ENCODE peak calls at places on chromosomes 3 and 15, in nine cellular contexts. One of them, this sample, is unnamed.

GRCh38 chr15:35757790-35758189 is 211.8 kb upstream of the DPH6 start:
- DNase-seq in activated CD4-positive, alpha-beta T cell treated with anti-CD3 and anti-CD28 coated beads, Interleukin-2, amount 50 U/mL, for 4 hours: no peak
- DNase-seq in MM.1S: no peak
- DNase-seq in NCI-H226: no peak
- DNase-seq in iPS DF 6.9: no peak
- DNase-seq in iPS-NIHi11: no peak
- DNase-seq in BE2C: no peak
- DNase-seq in right cardiac atrium: no peak
- DNase-seq in MCF 10A: no peak
- DNase-seq in this sample: no peak

GRCh38 chr3:30685267-30685667 is 78.9 kb downstream of the TGFBR2 start:
- DNase-seq in activated CD4-positive, alpha-beta T cell treated with anti-CD3 and anti-CD28 coated beads, Interleukin-2, amount 50 U/mL, for 4 hours: no peak
- DNase-seq in MM.1S: no peak
- DNase-seq in NCI-H226: no peak
- DNase-seq in iPS DF 6.9: no peak
- DNase-seq in iPS-NIHi11: no peak
- DNase-seq in BE2C: no peak
- DNase-seq in right cardiac atrium: no peak
- DNase-seq in MCF 10A: no peak
- DNase-seq in this sample: no peak

GRCh38 chr3:11198070-11198469 is 43.8 kb downstream of the HRH1 start:
- DNase-seq in activated CD4-positive, alpha-beta T cell treated with anti-CD3 and anti-CD28 coated beads, Interleukin-2, amount 50 U/mL, for 4 hours: no peak
- DNase-seq in MM.1S: no peak
- DNase-seq in NCI-H226: no peak
- DNase-seq in iPS DF 6.9: no peak
- DNase-seq in iPS-NIHi11: no peak
- DNase-seq in BE2C: no peak
- DNase-seq in right cardiac atrium: no peak
- DNase-seq in MCF 10A: no peak
- DNase-seq in this sample: no peak

GRCh38 chr3:191244242-191244867 is 45.3 kb downstream of the OSTN start:
- DNase-seq in activated CD4-positive, alpha-beta T cell treated with anti-CD3 and anti-CD28 coated beads, Interleukin-2, amount 50 U/mL, for 4 hours: no peak
- DNase-seq in MM.1S: peak; percentile 49
- DNase-seq in NCI-H226: no peak
- DNase-seq in iPS DF 6.9: no peak
- DNase-seq in iPS-NIHi11: no peak
- DNase-seq in BE2C: no peak
- DNase-seq in right cardiac atrium: no peak
- DNase-seq in MCF 10A: peak; percentile 30
- DNase-seq in this sample: no peak

GRCh38 chr3:150150633-150151032 is 179.9 kb upstream of the PFN2 start:
- DNase-seq in activated CD4-positive, alpha-beta T cell treated with anti-CD3 and anti-CD28 coated beads, Interleukin-2, amount 50 U/mL, for 4 hours: no peak
- DNase-seq in MM.1S: no peak
- DNase-seq in NCI-H226: no peak
- DNase-seq in iPS DF 6.9: no peak
- DNase-seq in iPS-NIHi11: no peak
- DNase-seq in BE2C: no peak
- DNase-seq in right cardiac atrium: no peak
- DNase-seq in MCF 10A: no peak
- DNase-seq in this sample: no peak

GRCh38 chr3:181791380-181791779 is 79.7 kb downstream of the SOX2 start:
- DNase-seq in activated CD4-positive, alpha-beta T cell treated with anti-CD3 and anti-CD28 coated beads, Interleukin-2, amount 50 U/mL, for 4 hours: no peak
- DNase-seq in MM.1S: no peak
- DNase-seq in NCI-H226: no peak
- DNase-seq in iPS DF 6.9: no peak
- DNase-seq in iPS-NIHi11: no peak
- DNase-seq in BE2C: no peak
- DNase-seq in right cardiac atrium: no peak
- DNase-seq in MCF 10A: no peak
- DNase-seq in this sample: no peak

GRCh38 chr3:188916934-188917391 is 254.8 kb upstream of the TPRG1 start:
- DNase-seq in activated CD4-positive, alpha-beta T cell treated with anti-CD3 and anti-CD28 coated beads, Interleukin-2, amount 50 U/mL, for 4 hours: no peak
- DNase-seq in MM.1S: no peak
- DNase-seq in NCI-H226: peak; percentile 40
- DNase-seq in iPS DF 6.9: no peak
- DNase-seq in iPS-NIHi11: no peak
- DNase-seq in BE2C: no peak
- DNase-seq in right cardiac atrium: no peak
- DNase-seq in MCF 10A: no peak
- DNase-seq in this sample: no peak

GRCh38 chr3:171023566-171023965 is 3.0 kb downstream of the SLC2A2 start:
- DNase-seq in activated CD4-positive, alpha-beta T cell treated with anti-CD3 and anti-CD28 coated beads, Interleukin-2, amount 50 U/mL, for 4 hours: no peak
- DNase-seq in MM.1S: no peak
- DNase-seq in NCI-H226: no peak
- DNase-seq in iPS DF 6.9: no peak
- DNase-seq in iPS-NIHi11: no peak
- DNase-seq in BE2C: no peak
- DNase-seq in right cardiac atrium: no peak
- DNase-seq in MCF 10A: no peak
- DNase-seq in this sample: no peak

GRCh38 chr3:26078539-26078938 is 288.6 kb downstream of the OXSM start:
- DNase-seq in activated CD4-positive, alpha-beta T cell treated with anti-CD3 and anti-CD28 coated beads, Interleukin-2, amount 50 U/mL, for 4 hours: no peak
- DNase-seq in MM.1S: no peak
- DNase-seq in NCI-H226: no peak
- DNase-seq in iPS DF 6.9: no peak
- DNase-seq in iPS-NIHi11: no peak
- DNase-seq in BE2C: no peak
- DNase-seq in right cardiac atrium: no peak
- DNase-seq in MCF 10A: no peak
- DNase-seq in this sample: no peak

GRCh38 chr15:78634251-78635145 is 6.5 kb downstream of the CHRNB4 start:
- DNase-seq in activated CD4-positive, alpha-beta T cell treated with anti-CD3 and anti-CD28 coated beads, Interleukin-2, amount 50 U/mL, for 4 hours: no peak
- DNase-seq in MM.1S: no peak
- DNase-seq in NCI-H226: no peak
- DNase-seq in iPS DF 6.9: no peak
- DNase-seq in iPS-NIHi11: no peak
- DNase-seq in BE2C: no peak
- DNase-seq in right cardiac atrium: no peak
- DNase-seq in MCF 10A: no peak
- DNase-seq in this sample: no peak

GRCh38 chr15:59812185-59812870 is 123.2 kb upstream of the BNIP2 start:
- DNase-seq in activated CD4-positive, alpha-beta T cell treated with anti-CD3 and anti-CD28 coated beads, Interleukin-2, amount 50 U/mL, for 4 hours: no peak
- DNase-seq in MM.1S: no peak
- DNase-seq in NCI-H226: no peak
- DNase-seq in iPS DF 6.9: no peak
- DNase-seq in iPS-NIHi11: peak; percentile 13
- DNase-seq in BE2C: no peak
- DNase-seq in right cardiac atrium: no peak
- DNase-seq in MCF 10A: no peak
- DNase-seq in this sample: no peak

GRCh38 chr15:63970723-63971426 is 75.4 kb downstream of the DAPK2 start:
- DNase-seq in activated CD4-positive, alpha-beta T cell treated with anti-CD3 and anti-CD28 coated beads, Interleukin-2, amount 50 U/mL, for 4 hours: no peak
- DNase-seq in MM.1S: peak; percentile 73
- DNase-seq in NCI-H226: no peak
- DNase-seq in iPS DF 6.9: no peak
- DNase-seq in iPS-NIHi11: no peak
- DNase-seq in BE2C: no peak
- DNase-seq in right cardiac atrium: no peak
- DNase-seq in MCF 10A: no peak
- DNase-seq in this sample: peak; percentile 64

GRCh38 chr3:138188013-138188352 is 882 bp downstream of the ARMC8 start:
- DNase-seq in activated CD4-positive, alpha-beta T cell treated with anti-CD3 and anti-CD28 coated beads, Interleukin-2, amount 50 U/mL, for 4 hours: peak; percentile 4
- DNase-seq in MM.1S: no peak
- DNase-seq in NCI-H226: no peak
- DNase-seq in iPS DF 6.9: no peak
- DNase-seq in iPS-NIHi11: no peak
- DNase-seq in BE2C: no peak
- DNase-seq in right cardiac atrium: no peak
- DNase-seq in MCF 10A: peak; percentile 48
- DNase-seq in this sample: no peak

GRCh38 chr3:166195808-166196207 is 358.6 kb upstream of the BCHE start:
- DNase-seq in activated CD4-positive, alpha-beta T cell treated with anti-CD3 and anti-CD28 coated beads, Interleukin-2, amount 50 U/mL, for 4 hours: no peak
- DNase-seq in MM.1S: no peak
- DNase-seq in NCI-H226: peak; percentile 10
- DNase-seq in iPS DF 6.9: no peak
- DNase-seq in iPS-NIHi11: no peak
- DNase-seq in BE2C: no peak
- DNase-seq in right cardiac atrium: no peak
- DNase-seq in MCF 10A: no peak
- DNase-seq in this sample: no peak